ENCODE peak calls at places on chromosomes 12 and 14, in seven cellular contexts. O is T-helper 2 cell, G is NAMALWA, H is GM12865, Z is T-helper 9 cell, F is RWPE1, T is NCI-H510A. R is an unnamed sample.

GRCh38 chr12:4900327-4900726 is 9.4 kb upstream of the KCNA1 start:
- DNase-seq in Z (no peak), H (no peak), F (peak), G (no peak), O (no peak), T (no peak), R (no peak)

GRCh38 chr12:92078167-92079053 is 67.2 kb downstream of the BTG1 start:
- DNase-seq in F (peak), H (no peak), Z (no peak), O (no peak), G (no peak), T (no peak), R (no peak)

GRCh38 chr12:31035226-31035625 is 38.4 kb upstream of the DDX11 start:
- DNase-seq in H (no peak), Z (no peak), T (no peak), F (no peak), G (no peak), O (no peak), R (no peak)

GRCh38 chr12:131920902-131921840 is 7.9 kb upstream of the PUS1 start:
- DNase-seq in F (no peak), T (no peak), O (no peak), Z (no peak), H (no peak), G (no peak), R (no peak)

GRCh38 chr12:1493781-1494180 is 100.6 kb downstream of the FBXL14 start:
- DNase-seq in H (no peak), T (no peak), F (no peak), O (no peak), G (no peak), Z (no peak), R (no peak)

GRCh38 chr14:74240794-74241610 is 1.8 kb downstream of the VSX2 start:
- DNase-seq in F (no peak), H (no peak), Z (no peak), O (no peak), T (no peak), G (no peak), R (no peak)

GRCh38 chr12:7018350-7019042 is at the start of gene LPCAT3:
- DNase-seq in O (peak), G (peak), H (peak), Z (peak), T (peak), F (peak), R (peak)

GRCh38 chr14:65110525-65110924 is 8.2 kb upstream of the MAX start:
- DNase-seq in Z (no peak), G (no peak), T (no peak), O (no peak), F (no peak), H (no peak), R (no peak)

GRCh38 chr12:107238276-107238675 is 144.9 kb upstream of the CRY1 start:
- DNase-seq in H (no peak), G (no peak), O (no peak), F (no peak), T (no peak), Z (no peak), R (no peak)

GRCh38 chr14:79961197-79961596 is 250.1 kb downstream of the DIO2 start:
- DNase-seq in F (no peak), T (no peak), H (no peak), G (no peak), O (no peak), Z (no peak), R (no peak)

GRCh38 chr12:40232602-40233001 is 7.8 kb downstream of the LRRK2 start:
- DNase-seq in Z (no peak), O (no peak), T (no peak), F (no peak), G (peak), H (no peak), R (no peak)

GRCh38 chr14:93975791-93976476 is 436 bp downstream of the ASB2 start:
- DNase-seq in G (peak), T (no peak), F (no peak), H (peak), Z (no peak), O (no peak), R (no peak)

GRCh38 chr14:63499701-63500250 is 43.4 kb downstream of the PPP2R5E start:
- DNase-seq in G (no peak), O (no peak), H (no peak), T (no peak), F (no peak), Z (no peak), R (no peak)

GRCh38 chr12:43848786-43849185 is 12.9 kb downstream of the TMEM117 start:
- DNase-seq in T (no peak), F (no peak), O (no peak), G (no peak), H (no peak), Z (no peak), R (no peak)

GRCh38 chr12:19850341-19851065 is 411.2 kb downstream of the AEBP2 start:
- DNase-seq in F (no peak), G (no peak), H (peak), T (no peak), Z (no peak), O (no peak), R (no peak)

GRCh38 chr14:64507376-64508156 is 3.0 kb downstream of the ZBTB1 start:
- DNase-seq in T (no peak), G (no peak), O (no peak), F (peak), H (peak), Z (no peak), R (no peak)

GRCh38 chr14:103697601-103698379 is 17.5 kb downstream of the XRCC3 start:
- DNase-seq in T (no peak), F (no peak), G (no peak), O (no peak), H (no peak), Z (no peak), R (no peak)

GRCh38 chr12:71158361-71158882 is 623 bp upstream of the TSPAN8 start:
- DNase-seq in H (no peak), T (peak), Z (no peak), O (no peak), F (no peak), G (no peak), R (no peak)

GRCh38 chr12:57009949-57010626 is 3.7 kb upstream of the ZBTB39 start:
- DNase-seq in H (no peak), O (no peak), Z (no peak), F (no peak), G (no peak), T (no peak), R (no peak)

GRCh38 chr12:123064356-123064755 is 83.9 kb downstream of the ARL6IP4 start:
- DNase-seq in F (no peak), G (no peak), Z (no peak), H (no peak), T (no peak), O (no peak), R (no peak)

GRCh38 chr14:105315211-105315721 is 718 bp downstream of the PACS2 start:
- DNase-seq in G (no peak), F (peak), H (peak), T (peak), O (peak), Z (peak), R (peak)